ENCODE peak calls at places on chromosomes 6 and 20, in ten cellular contexts. One of them, this sample, is unnamed.

GRCh38 chr6:31113861-31114539 is 600 bp upstream of the PSORS1C1 start:
- DNase-seq in heart left ventricle: no peak
- DNase-seq in breast epithelium: peak; percentile 58
- DNase-seq in IMR-90: peak; percentile 24
- DNase-seq in adrenal gland: no peak
- DNase-seq in GM12878: no peak
- DNase-seq in esophagus squamous epithelium: no peak
- DNase-seq in spleen: peak; percentile 19
- DNase-seq in A549: no peak
- DNase-seq in prostate gland: no peak
- DNase-seq in this sample: no peak

GRCh38 chr6:116446399-116446798 is 14.8 kb upstream of the CALHM6 start:
- DNase-seq in heart left ventricle: no peak
- DNase-seq in breast epithelium: no peak
- DNase-seq in IMR-90: no peak
- DNase-seq in adrenal gland: no peak
- DNase-seq in GM12878: no peak
- DNase-seq in esophagus squamous epithelium: no peak
- DNase-seq in spleen: no peak
- DNase-seq in A549: no peak
- DNase-seq in prostate gland: no peak
- DNase-seq in this sample: no peak

GRCh38 chr6:112651239-112651638 is 304.1 kb downstream of the RFPL4B start:
- DNase-seq in heart left ventricle: no peak
- DNase-seq in breast epithelium: no peak
- DNase-seq in IMR-90: no peak
- DNase-seq in adrenal gland: no peak
- DNase-seq in GM12878: no peak
- DNase-seq in esophagus squamous epithelium: no peak
- DNase-seq in spleen: no peak
- DNase-seq in A549: no peak
- DNase-seq in prostate gland: no peak
- DNase-seq in this sample: no peak

GRCh38 chr6:143400258-143401059 is 50.0 kb downstream of the ADAT2 start:
- DNase-seq in heart left ventricle: no peak
- DNase-seq in breast epithelium: peak; percentile 24
- DNase-seq in IMR-90: no peak
- DNase-seq in adrenal gland: peak; percentile 24
- DNase-seq in GM12878: no peak
- DNase-seq in esophagus squamous epithelium: no peak
- DNase-seq in spleen: no peak
- DNase-seq in A549: no peak
- DNase-seq in prostate gland: peak; percentile 42
- DNase-seq in this sample: no peak

GRCh38 chr6:68575765-68576439 is 59.2 kb upstream of the ADGRB3 start:
- DNase-seq in heart left ventricle: peak; percentile 19
- DNase-seq in breast epithelium: no peak
- DNase-seq in IMR-90: no peak
- DNase-seq in adrenal gland: no peak
- DNase-seq in GM12878: no peak
- DNase-seq in esophagus squamous epithelium: no peak
- DNase-seq in spleen: peak; percentile 51
- DNase-seq in A549: peak; percentile 2
- DNase-seq in prostate gland: no peak
- DNase-seq in this sample: no peak

GRCh38 chr20:14198416-14198815 is 139.0 kb downstream of the FLRT3 start:
- DNase-seq in heart left ventricle: no peak
- DNase-seq in breast epithelium: no peak
- DNase-seq in IMR-90: no peak
- DNase-seq in adrenal gland: no peak
- DNase-seq in GM12878: no peak
- DNase-seq in esophagus squamous epithelium: no peak
- DNase-seq in spleen: no peak
- DNase-seq in A549: no peak
- DNase-seq in prostate gland: no peak
- DNase-seq in this sample: no peak

GRCh38 chr6:154931741-154932424 is 63.2 kb upstream of the TIAM2 start:
- DNase-seq in heart left ventricle: no peak
- DNase-seq in breast epithelium: no peak
- DNase-seq in IMR-90: peak; percentile 73
- DNase-seq in adrenal gland: no peak
- DNase-seq in GM12878: no peak
- DNase-seq in esophagus squamous epithelium: no peak
- DNase-seq in spleen: no peak
- DNase-seq in A549: no peak
- DNase-seq in prostate gland: no peak
- DNase-seq in this sample: peak; percentile 4

GRCh38 chr6:90249458-90249857 is 47.2 kb downstream of the BACH2 start:
- DNase-seq in heart left ventricle: no peak
- DNase-seq in breast epithelium: no peak
- DNase-seq in IMR-90: no peak
- DNase-seq in adrenal gland: no peak
- DNase-seq in GM12878: no peak
- DNase-seq in esophagus squamous epithelium: no peak
- DNase-seq in spleen: no peak
- DNase-seq in A549: no peak
- DNase-seq in prostate gland: no peak
- DNase-seq in this sample: no peak

GRCh38 chr6:20408851-20409250 is 7.2 kb downstream of the E2F3 start:
- DNase-seq in heart left ventricle: no peak
- DNase-seq in breast epithelium: no peak
- DNase-seq in IMR-90: no peak
- DNase-seq in adrenal gland: no peak
- DNase-seq in GM12878: no peak
- DNase-seq in esophagus squamous epithelium: no peak
- DNase-seq in spleen: no peak
- DNase-seq in A549: no peak
- DNase-seq in prostate gland: no peak
- DNase-seq in this sample: no peak

GRCh38 chr6:112957526-112957916 is 610.4 kb downstream of the RFPL4B start:
- DNase-seq in heart left ventricle: no peak
- DNase-seq in breast epithelium: no peak
- DNase-seq in IMR-90: no peak
- DNase-seq in adrenal gland: no peak
- DNase-seq in GM12878: no peak
- DNase-seq in esophagus squamous epithelium: no peak
- DNase-seq in spleen: no peak
- DNase-seq in A549: no peak
- DNase-seq in prostate gland: no peak
- DNase-seq in this sample: no peak

GRCh38 chr20:48717095-48717958 is 110.5 kb downstream of the PREX1 start:
- DNase-seq in heart left ventricle: no peak
- DNase-seq in breast epithelium: no peak
- DNase-seq in IMR-90: no peak
- DNase-seq in adrenal gland: no peak
- DNase-seq in GM12878: peak; percentile 67
- DNase-seq in esophagus squamous epithelium: no peak
- DNase-seq in spleen: no peak
- DNase-seq in A549: no peak
- DNase-seq in prostate gland: no peak
- DNase-seq in this sample: no peak
- TF ChIP-seq POLR2A in heart left ventricle: no peak
- TF ChIP-seq POLR2A in breast epithelium: no peak
- TF ChIP-seq POLR2A in IMR-90: no peak
- TF ChIP-seq POLR2A in adrenal gland: no peak
- TF ChIP-seq POLR2A in GM12878: peak; percentile 27
- TF ChIP-seq POLR2A in esophagus squamous epithelium: no peak
- TF ChIP-seq POLR2A in spleen: no peak
- TF ChIP-seq POLR2A in A549: no peak
- TF ChIP-seq POLR2A in prostate gland: no peak
- TF ChIP-seq POLR2A in this sample: no peak

DNA sequence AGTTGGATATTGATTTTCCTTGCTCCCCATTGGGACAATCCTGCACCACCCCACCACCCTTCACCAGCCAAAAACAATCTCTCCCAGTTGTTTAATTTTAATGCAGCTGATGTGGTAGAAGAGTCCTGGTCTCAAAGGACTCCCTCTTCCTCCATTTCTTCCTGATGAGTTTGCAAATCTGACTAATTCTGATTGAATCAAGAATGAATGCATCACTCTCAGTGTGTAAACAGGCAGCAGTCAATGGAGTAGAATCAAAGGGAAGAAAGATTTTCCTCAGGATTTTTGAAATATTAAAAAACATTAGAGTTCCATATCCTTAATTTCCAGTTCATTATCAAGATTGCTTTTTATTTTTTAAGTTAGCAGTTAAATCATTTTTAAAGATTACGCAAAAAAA is 54.0 kb downstream of the PLG start:
- DNase-seq in heart left ventricle: no peak
- DNase-seq in breast epithelium: no peak
- DNase-seq in IMR-90: no peak
- DNase-seq in adrenal gland: no peak
- DNase-seq in GM12878: no peak
- DNase-seq in esophagus squamous epithelium: no peak
- DNase-seq in spleen: no peak
- DNase-seq in A549: no peak
- DNase-seq in prostate gland: no peak
- DNase-seq in this sample: no peak
- H3K4me1 ChIP-seq in heart left ventricle: no peaks in the 10 kb centered on the region
- H3K4me1 ChIP-seq in breast epithelium: no peaks in the 10 kb centered on the region
- H3K4me1 ChIP-seq in IMR-90: no peaks in the 10 kb centered on the region
- H3K4me1 ChIP-seq in adrenal gland: no peaks in the 10 kb centered on the region
- H3K4me1 ChIP-seq in GM12878: no peaks in the 10 kb centered on the region
- H3K4me1 ChIP-seq in esophagus squamous epithelium: no peaks in the 10 kb centered on the region
- H3K4me1 ChIP-seq in spleen: no peaks in the 10 kb centered on the region
- H3K4me1 ChIP-seq in A549: no peaks in the 10 kb centered on the region
- H3K4me1 ChIP-seq in prostate gland: no peaks in the 10 kb centered on the region
- H3K4me1 ChIP-seq in this sample: no peaks in the 10 kb centered on the region

GRCh38 chr20:57749131-57749690 is 39.4 kb upstream of the PMEPA1 start:
- DNase-seq in heart left ventricle: peak; percentile 36
- DNase-seq in breast epithelium: no peak
- DNase-seq in IMR-90: no peak
- DNase-seq in adrenal gland: no peak
- DNase-seq in GM12878: no peak
- DNase-seq in esophagus squamous epithelium: no peak
- DNase-seq in spleen: peak; percentile 78
- DNase-seq in A549: no peak
- DNase-seq in prostate gland: no peak
- DNase-seq in this sample: no peak

GRCh38 chr20:57747889-57748456 is 38.2 kb upstream of the PMEPA1 start:
- DNase-seq in heart left ventricle: no peak
- DNase-seq in breast epithelium: no peak
- DNase-seq in IMR-90: no peak
- DNase-seq in adrenal gland: no peak
- DNase-seq in GM12878: no peak
- DNase-seq in esophagus squamous epithelium: no peak
- DNase-seq in spleen: peak; percentile 69
- DNase-seq in A549: peak; percentile 39
- DNase-seq in prostate gland: no peak
- DNase-seq in this sample: no peak

GRCh38 chr20:57746832-57747404 is 37.1 kb upstream of the PMEPA1 start:
- DNase-seq in heart left ventricle: no peak
- DNase-seq in breast epithelium: no peak
- DNase-seq in IMR-90: no peak
- DNase-seq in adrenal gland: no peak
- DNase-seq in GM12878: no peak
- DNase-seq in esophagus squamous epithelium: no peak
- DNase-seq in spleen: peak; percentile 39
- DNase-seq in A549: peak; percentile 79
- DNase-seq in prostate gland: no peak
- DNase-seq in this sample: peak; percentile 43

GRCh38 chr20:57749861-57750260 is 40.0 kb upstream of the PMEPA1 start:
- DNase-seq in heart left ventricle: no peak
- DNase-seq in breast epithelium: no peak
- DNase-seq in IMR-90: no peak
- DNase-seq in adrenal gland: no peak
- DNase-seq in GM12878: no peak
- DNase-seq in esophagus squamous epithelium: no peak
- DNase-seq in spleen: no peak
- DNase-seq in A549: no peak
- DNase-seq in prostate gland: no peak
- DNase-seq in this sample: no peak

DNA sequence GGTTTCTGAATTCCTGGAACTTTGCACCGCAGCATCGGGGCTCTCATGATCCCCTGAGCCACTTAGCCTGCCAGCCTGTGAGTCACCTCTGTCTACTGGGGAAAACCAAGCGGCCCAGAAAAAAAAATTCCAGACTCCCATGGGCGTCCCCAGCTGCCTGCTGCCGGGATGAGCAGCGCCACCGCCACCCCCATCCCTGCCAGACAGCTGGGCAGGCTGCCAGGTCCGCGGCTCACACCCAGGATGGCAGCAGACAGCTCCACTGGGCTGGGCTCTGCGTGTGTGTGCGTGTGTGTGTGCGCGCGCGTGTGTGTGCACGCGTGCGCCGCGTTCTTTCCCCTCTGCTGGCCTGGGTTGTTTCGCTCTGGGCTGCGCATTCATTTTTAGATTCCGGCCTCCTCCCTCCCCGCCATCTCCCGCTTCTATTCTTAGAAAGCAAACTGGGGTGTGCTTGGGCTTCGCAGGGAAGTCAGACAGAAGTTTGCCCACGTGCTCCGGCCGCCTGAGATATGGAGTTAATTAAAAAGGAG is 38.9 kb upstream of the PMEPA1 start:
- DNase-seq in heart left ventricle: peak; percentile 93
- DNase-seq in breast epithelium: peak; percentile 70
- DNase-seq in IMR-90: peak; percentile 50
- DNase-seq in adrenal gland: peak; percentile 77
- DNase-seq in GM12878: peak; percentile 45
- DNase-seq in esophagus squamous epithelium: no peak
- DNase-seq in spleen: peak; percentile 81
- DNase-seq in A549: peak; percentile 97
- DNase-seq in prostate gland: peak; percentile 76
- DNase-seq in this sample: peak; percentile 80
- TF ChIP-seq POLR2A in heart left ventricle: no peak
- TF ChIP-seq POLR2A in breast epithelium: no peak
- TF ChIP-seq POLR2A in IMR-90: no peak
- TF ChIP-seq POLR2A in adrenal gland: no peak
- TF ChIP-seq POLR2A in GM12878: no peak
- TF ChIP-seq POLR2A in esophagus squamous epithelium: no peak
- TF ChIP-seq POLR2A in spleen: no peak
- TF ChIP-seq POLR2A in A549: no peak
- TF ChIP-seq POLR2A in prostate gland: no peak
- TF ChIP-seq POLR2A in this sample: no peak

DNA sequence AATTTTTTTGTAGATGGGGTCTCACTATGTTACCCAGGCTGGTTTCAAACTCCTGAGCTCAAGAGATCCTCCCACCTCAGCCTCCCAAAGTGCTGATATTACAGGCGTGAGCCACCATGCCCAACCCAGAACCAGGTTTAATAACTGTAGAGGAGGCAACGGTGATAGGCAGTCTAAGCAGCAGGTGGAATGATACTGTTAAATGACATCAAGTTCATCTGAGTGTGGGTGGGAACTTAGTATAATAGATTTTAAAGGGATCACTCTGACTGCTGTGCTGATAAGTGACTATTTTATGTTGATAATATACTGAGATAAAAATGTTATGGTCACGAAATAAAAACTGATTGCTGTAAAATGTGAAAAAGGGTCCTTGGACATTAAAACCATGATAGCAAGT is 31.1 kb downstream of the PCNA start:
- DNase-seq in heart left ventricle: no peak
- DNase-seq in breast epithelium: no peak
- DNase-seq in IMR-90: no peak
- DNase-seq in adrenal gland: no peak
- DNase-seq in GM12878: no peak
- DNase-seq in esophagus squamous epithelium: no peak
- DNase-seq in spleen: no peak
- DNase-seq in A549: no peak
- DNase-seq in prostate gland: no peak
- DNase-seq in this sample: no peak
- H3K4me1 ChIP-seq in heart left ventricle: no peaks in the 10 kb centered on the region
- H3K4me1 ChIP-seq in breast epithelium: no peaks in the 10 kb centered on the region
- H3K4me1 ChIP-seq in IMR-90: no peaks in the 10 kb centered on the region
- H3K4me1 ChIP-seq in adrenal gland: no peaks in the 10 kb centered on the region
- H3K4me1 ChIP-seq in GM12878: no peaks in the 10 kb centered on the region
- H3K4me1 ChIP-seq in esophagus squamous epithelium: no peaks in the 10 kb centered on the region
- H3K4me1 ChIP-seq in spleen: no peaks in the 10 kb centered on the region
- H3K4me1 ChIP-seq in A549: no peaks in the 10 kb centered on the region
- H3K4me1 ChIP-seq in prostate gland: no peaks in the 10 kb centered on the region
- H3K4me1 ChIP-seq in this sample: no peaks in the 10 kb centered on the region